ENCODE peak calls at places on chromosomes 7 and 10, in seven cellular contexts. K, S, U, Z, I, D and P are unnamed samples.

GRCh38 chr10:11397566-11397965 is 213.9 kb downstream of the USP6NL start:
- DNase-seq in D (no peak), K (no peak), I (no peak), S (no peak), U (no peak), Z (no peak), P (no peak)

GRCh38 chr10:129637841-129638240 is 170.8 kb downstream of the MGMT start:
- DNase-seq in D (no peak), K (no peak), I (no peak), Z (no peak), U (no peak), S (no peak), P (no peak)

GRCh38 chr10:46553238-46554049 is 3.0 kb downstream of the GPRIN2 start:
- DNase-seq in Z (peak; percentile 20), D (peak; percentile 3), S (no peak), I (no peak), U (peak; percentile 67), K (no peak), P (peak; percentile 13)

GRCh38 chr7:140284062-140284461 is 107.3 kb upstream of the KDM7A start:
- DNase-seq in Z (no peak), I (no peak), U (no peak), D (no peak), K (no peak), S (no peak), P (no peak)

GRCh38 chr10:63520463-63521388 is 475 bp upstream of the REEP3 start:
- DNase-seq in S (no peak), K (peak; percentile 51), D (no peak), I (peak; percentile 79), Z (peak; percentile 64), U (peak; percentile 90), P (no peak)

GRCh38 chr7:137754076-137754851 is 92.5 kb downstream of the DGKI start:
- DNase-seq in D (no peak), U (no peak), I (no peak), K (no peak), S (no peak), Z (no peak), P (no peak)

GRCh38 chr7:120272261-120272895 is 597 bp upstream of the KCND2 start:
- DNase-seq in K (peak; percentile 42), Z (no peak), S (no peak), U (no peak), I (peak; percentile 39), D (no peak), P (peak; percentile 16)

GRCh38 chr7:105461518-105461917 is 60.6 kb downstream of the PUS7 start:
- DNase-seq in I (no peak), K (no peak), S (no peak), D (no peak), Z (no peak), U (no peak), P (no peak)

GRCh38 chr10:69757553-69758309 is 44.0 kb upstream of the COL13A1 start:
- DNase-seq in U (no peak), K (no peak), I (no peak), D (peak; percentile 6), S (no peak), Z (no peak), P (no peak)

GRCh38 chr7:18177815-18178660 is 150.4 kb upstream of the PRPS1L1 start:
- DNase-seq in S (no peak), K (no peak), Z (no peak), D (no peak), I (peak; percentile 59), U (peak; percentile 65), P (no peak)

GRCh38 chr10:117320050-117320665 is 55.1 kb downstream of the PDZD8 start:
- DNase-seq in I (no peak), S (no peak), Z (no peak), U (no peak), K (no peak), D (no peak), P (no peak)

GRCh38 chr10:31353574-31353973 is 34.6 kb downstream of the ZEB1 start:
- DNase-seq in U (no peak), Z (no peak), S (no peak), K (no peak), D (no peak), I (peak; percentile 31), P (no peak)

GRCh38 chr7:144830024-144830785 is 5.6 kb downstream of the TPK1 start:
- DNase-seq in I (no peak), D (no peak), U (no peak), Z (peak; percentile 61), K (no peak), S (no peak), P (no peak)

GRCh38 chr10:125694874-125695273 is 11.9 kb upstream of the TEX36 start:
- DNase-seq in D (no peak), I (peak; percentile 40), K (no peak), U (no peak), Z (no peak), S (no peak), P (no peak)

GRCh38 chr7:158035343-158035742 is 552.3 kb downstream of the PTPRN2 start:
- DNase-seq in D (no peak), I (no peak), S (no peak), U (peak; percentile 12), K (no peak), Z (no peak), P (peak; percentile 5)

GRCh38 chr10:108409316-108409715 is 1244.8 kb upstream of the SORCS1 start:
- DNase-seq in U (no peak), D (no peak), K (no peak), S (no peak), I (no peak), Z (no peak), P (no peak)
- H3K27ac ChIP-seq in U (no peak overlapping the region), D (no peak overlapping the region), K (no peak overlapping the region), S (no peak overlapping the region), I (no peak overlapping the region), Z (no peak overlapping the region), P (no peak overlapping the region)

GRCh38 chr10:64863836-64864235 is 1342.6 kb downstream of the REEP3 start:
- DNase-seq in K (no peak), I (peak; percentile 40), S (no peak), D (no peak), U (no peak), Z (no peak), P (no peak)

GRCh38 chr10:64859911-64860310 is 1338.7 kb downstream of the REEP3 start:
- DNase-seq in D (no peak), S (no peak), Z (no peak), K (no peak), I (no peak), U (no peak), P (no peak)
- TF ChIP-seq CTCF in D (no peak), S (no peak), Z (no peak), K (no peak), I (no peak), U (no peak), P (no peak)

GRCh38 chr7:68185641-68186040 is 1189.0 kb downstream of the TYW1 start:
- DNase-seq in K (no peak), D (no peak), Z (no peak), S (no peak), U (no peak), I (no peak), P (no peak)

GRCh38 chr7:68186072-68186471 is 1189.4 kb downstream of the TYW1 start:
- DNase-seq in K (no peak), S (no peak), U (no peak), D (peak; percentile 7), I (no peak), Z (no peak), P (no peak)

GRCh38 chr7:68192941-68193340 is 1196.3 kb downstream of the TYW1 start:
- DNase-seq in I (no peak), S (no peak), U (no peak), K (no peak), D (no peak), Z (no peak), P (peak; percentile 29)

GRCh38 chr7:68187549-68187948 is 1190.9 kb downstream of the TYW1 start:
- DNase-seq in S (no peak), U (no peak), I (no peak), K (no peak), D (no peak), Z (no peak), P (no peak)
- H3K36me3 ChIP-seq in S (no peaks in the 10 kb centered on the region), U (no peaks in the 10 kb centered on the region), I (no peaks in the 10 kb centered on the region), K (no peaks in the 10 kb centered on the region), D (no peaks in the 10 kb centered on the region), Z (no peaks in the 10 kb centered on the region), P (no peaks in the 10 kb centered on the region)

DNA sequence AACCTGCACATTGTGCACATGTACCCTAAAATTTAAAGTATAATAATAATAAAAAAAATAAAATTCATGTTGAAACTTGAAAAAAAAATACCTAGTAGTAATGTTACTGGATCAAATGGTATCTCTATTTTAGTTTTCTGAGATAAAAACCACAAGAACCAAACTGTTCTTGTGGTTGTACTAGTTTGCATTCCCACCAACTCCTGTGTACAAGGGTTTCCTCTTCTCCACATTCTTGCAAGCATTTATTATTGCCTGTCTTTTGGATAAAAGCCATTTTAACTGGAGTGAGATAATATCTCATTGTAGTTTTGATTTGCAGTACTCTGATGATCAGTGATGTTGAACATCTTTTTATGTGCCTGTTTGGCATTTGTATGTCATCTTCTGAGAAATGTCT is 177.7 kb downstream of the KIF20B start:
- DNase-seq in Z (no peak), S (no peak), K (no peak), U (no peak), I (no peak), D (no peak), P (no peak)
- H3K27ac ChIP-seq in Z (no peak overlapping the region), S (no peak overlapping the region), K (no peak overlapping the region), U (no peak overlapping the region), I (no peak overlapping the region), D (no peak overlapping the region), P (no peak overlapping the region)

DNA sequence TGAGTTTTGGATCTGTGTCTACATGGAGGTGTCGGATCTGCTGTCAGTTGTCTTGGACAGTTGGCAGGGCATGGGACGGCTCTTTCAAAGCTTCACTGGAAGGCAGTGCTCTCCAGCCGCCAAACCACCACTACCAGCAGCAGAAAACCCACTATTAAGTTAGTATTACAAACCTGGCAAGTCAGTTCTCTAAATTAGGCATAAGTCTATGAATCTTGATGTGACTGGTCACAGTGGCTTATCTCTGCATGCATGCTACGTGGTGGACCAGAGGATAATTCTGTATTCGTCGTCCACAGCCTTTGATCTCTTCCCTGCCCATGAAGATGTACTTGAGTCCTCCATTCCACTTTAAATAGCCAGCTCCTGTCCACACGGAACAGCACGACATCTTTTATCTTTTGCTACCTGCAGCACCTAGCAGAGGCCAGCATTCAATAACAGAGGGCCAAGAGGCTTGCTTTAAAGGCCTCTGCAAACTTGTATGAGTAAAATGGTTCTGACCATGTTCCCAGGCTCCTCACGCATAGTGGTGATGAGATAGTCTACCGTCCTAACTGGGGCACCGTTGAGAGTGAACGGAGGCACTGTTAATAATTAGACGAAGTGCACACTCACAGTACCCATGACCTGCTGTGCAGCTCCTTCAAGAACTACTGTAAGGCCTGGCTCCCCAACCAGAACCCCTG is 836 bp downstream of the GPR146 start:
- DNase-seq in I (no peak), S (no peak), U (no peak), Z (no peak), K (no peak), D (no peak), P (no peak)
- TF ChIP-seq CTCF in I (no peak), S (no peak), U (no peak), Z (peak; percentile 7), K (no peak), D (no peak), P (no peak)

GRCh38 chr7:135584362-135585353 is 26.9 kb downstream of the NUP205 start:
- DNase-seq in D (no peak), I (no peak), S (no peak), K (no peak), U (no peak), Z (no peak), P (no peak)
- H3K36me3 ChIP-seq in D (peaks cover 100% of the 10 kb centered on the region), I (peaks cover 34% of the 10 kb centered on the region), S (peaks cover 23% of the 10 kb centered on the region), K (no peaks in the 10 kb centered on the region), U (peaks cover 82% of the 10 kb centered on the region), Z (peaks cover 7% of the 10 kb centered on the region), P (peaks cover 52% of the 10 kb centered on the region)

GRCh38 chr10:110486680-110487410 is 10.9 kb upstream of the DUSP5 start:
- DNase-seq in S (no peak), I (no peak), D (no peak), Z (no peak), U (no peak), K (no peak), P (no peak)
- H3K27ac ChIP-seq in S (no peak overlapping the region), I (no peak overlapping the region), D (no peak overlapping the region), Z (no peak overlapping the region), U (no peak overlapping the region), K (no peak overlapping the region), P (no peak overlapping the region)